ENCODE peak calls at places on chromosomes 1 and 21, in ten cellular contexts. One of them, this sample, is unnamed.

GRCh38 chr1:234755449-234755863 is 145.5 kb upstream of the IRF2BP2 start:
- DNase-seq in psoas muscle: peak; percentile 88
- DNase-seq in fibroblast of the aortic adventitia: peak; percentile 93
- DNase-seq in AG09309: peak; percentile 72
- DNase-seq in left ventricle myocardium inferior: peak; percentile 76
- DNase-seq in HL-60: peak; percentile 91
- DNase-seq in AG10803: peak; percentile 87
- DNase-seq in fibroblast of pulmonary artery: peak; percentile 93
- DNase-seq in fibroblast of lung: peak; percentile 93
- DNase-seq in right cardiac atrium: peak; percentile 81
- DNase-seq in this sample: peak; percentile 71

GRCh38 chr21:32800056-32800455 is 28.5 kb upstream of the PAXBP1 start:
- DNase-seq in HL-60: no peak
- DNase-seq in AG09309: no peak
- DNase-seq in left ventricle myocardium inferior: no peak
- DNase-seq in fibroblast of lung: no peak
- DNase-seq in AG10803: no peak
- DNase-seq in psoas muscle: no peak
- DNase-seq in fibroblast of pulmonary artery: no peak
- DNase-seq in fibroblast of the aortic adventitia: peak; percentile 16
- DNase-seq in right cardiac atrium: no peak
- DNase-seq in this sample: no peak

GRCh38 chr1:77179632-77180031 is 39.6 kb downstream of the PIGK start:
- DNase-seq in fibroblast of the aortic adventitia: no peak
- DNase-seq in left ventricle myocardium inferior: no peak
- DNase-seq in AG09309: no peak
- DNase-seq in HL-60: no peak
- DNase-seq in psoas muscle: no peak
- DNase-seq in AG10803: no peak
- DNase-seq in fibroblast of pulmonary artery: no peak
- DNase-seq in right cardiac atrium: no peak
- DNase-seq in fibroblast of lung: no peak
- DNase-seq in this sample: no peak

GRCh38 chr21:41615613-41616012 is 107.7 kb upstream of the TMPRSS2 start:
- DNase-seq in fibroblast of pulmonary artery: peak; percentile 97
- DNase-seq in fibroblast of the aortic adventitia: peak; percentile 100
- DNase-seq in fibroblast of lung: peak; percentile 99
- DNase-seq in right cardiac atrium: no peak
- DNase-seq in HL-60: no peak
- DNase-seq in AG10803: peak; percentile 100
- DNase-seq in AG09309: peak; percentile 100
- DNase-seq in psoas muscle: no peak
- DNase-seq in left ventricle myocardium inferior: no peak
- DNase-seq in this sample: peak; percentile 98

GRCh38 chr1:53188099-53188498 is 8.5 kb upstream of the CPT2 start:
- DNase-seq in fibroblast of the aortic adventitia: no peak
- DNase-seq in fibroblast of lung: no peak
- DNase-seq in right cardiac atrium: no peak
- DNase-seq in left ventricle myocardium inferior: no peak
- DNase-seq in AG10803: no peak
- DNase-seq in fibroblast of pulmonary artery: no peak
- DNase-seq in psoas muscle: no peak
- DNase-seq in HL-60: no peak
- DNase-seq in AG09309: no peak
- DNase-seq in this sample: no peak

GRCh38 chr1:169521226-169521625 is 35.5 kb upstream of the SLC19A2 start:
- DNase-seq in fibroblast of pulmonary artery: no peak
- DNase-seq in HL-60: no peak
- DNase-seq in fibroblast of the aortic adventitia: no peak
- DNase-seq in psoas muscle: no peak
- DNase-seq in AG09309: no peak
- DNase-seq in fibroblast of lung: no peak
- DNase-seq in AG10803: no peak
- DNase-seq in right cardiac atrium: no peak
- DNase-seq in left ventricle myocardium inferior: no peak
- DNase-seq in this sample: no peak

GRCh38 chr1:29224438-29224837 is 6.3 kb downstream of the MECR start:
- DNase-seq in right cardiac atrium: no peak
- DNase-seq in fibroblast of the aortic adventitia: no peak
- DNase-seq in left ventricle myocardium inferior: no peak
- DNase-seq in AG09309: no peak
- DNase-seq in AG10803: no peak
- DNase-seq in fibroblast of pulmonary artery: no peak
- DNase-seq in psoas muscle: no peak
- DNase-seq in HL-60: no peak
- DNase-seq in fibroblast of lung: no peak
- DNase-seq in this sample: no peak

GRCh38 chr21:45487161-45487806 is 55.0 kb downstream of the SLC19A1 start:
- DNase-seq in AG10803: no peak
- DNase-seq in right cardiac atrium: no peak
- DNase-seq in fibroblast of lung: no peak
- DNase-seq in psoas muscle: no peak
- DNase-seq in AG09309: no peak
- DNase-seq in HL-60: no peak
- DNase-seq in left ventricle myocardium inferior: no peak
- DNase-seq in fibroblast of the aortic adventitia: no peak
- DNase-seq in fibroblast of pulmonary artery: no peak
- DNase-seq in this sample: no peak

GRCh38 chr1:68327414-68327813 is 95.1 kb upstream of the WLS start:
- DNase-seq in right cardiac atrium: no peak
- DNase-seq in AG10803: no peak
- DNase-seq in AG09309: no peak
- DNase-seq in HL-60: no peak
- DNase-seq in fibroblast of the aortic adventitia: peak; percentile 29
- DNase-seq in fibroblast of lung: peak; percentile 47
- DNase-seq in fibroblast of pulmonary artery: peak; percentile 89
- DNase-seq in psoas muscle: no peak
- DNase-seq in left ventricle myocardium inferior: no peak
- DNase-seq in this sample: peak; percentile 75

GRCh38 chr1:202982715-202983435 is 15.8 kb upstream of the CYB5R1 start:
- DNase-seq in HL-60: peak; percentile 75
- DNase-seq in fibroblast of lung: no peak
- DNase-seq in AG09309: no peak
- DNase-seq in fibroblast of the aortic adventitia: no peak
- DNase-seq in right cardiac atrium: no peak
- DNase-seq in AG10803: no peak
- DNase-seq in left ventricle myocardium inferior: no peak
- DNase-seq in psoas muscle: no peak
- DNase-seq in fibroblast of pulmonary artery: no peak
- DNase-seq in this sample: no peak

GRCh38 chr1:153587314-153587713 is 21.7 kb upstream of the S100A2 start:
- DNase-seq in fibroblast of the aortic adventitia: no peak
- DNase-seq in HL-60: no peak
- DNase-seq in left ventricle myocardium inferior: no peak
- DNase-seq in right cardiac atrium: no peak
- DNase-seq in fibroblast of pulmonary artery: no peak
- DNase-seq in AG09309: no peak
- DNase-seq in fibroblast of lung: no peak
- DNase-seq in AG10803: no peak
- DNase-seq in psoas muscle: no peak
- DNase-seq in this sample: no peak
- H3K4me3 ChIP-seq in fibroblast of the aortic adventitia: no peak overlapping the region
- H3K4me3 ChIP-seq in HL-60: no peak overlapping the region
- H3K4me3 ChIP-seq in left ventricle myocardium inferior: no peak overlapping the region
- H3K4me3 ChIP-seq in right cardiac atrium: no peak overlapping the region
- H3K4me3 ChIP-seq in fibroblast of pulmonary artery: no peak overlapping the region
- H3K4me3 ChIP-seq in AG09309: no peak overlapping the region
- H3K4me3 ChIP-seq in fibroblast of lung: no peak overlapping the region
- H3K4me3 ChIP-seq in AG10803: no peak overlapping the region
- H3K4me3 ChIP-seq in psoas muscle: no peak overlapping the region
- H3K4me3 ChIP-seq in this sample: no peak overlapping the region

GRCh38 chr1:156076609-156077429 is 5.4 kb downstream of the MEX3A start:
- DNase-seq in fibroblast of pulmonary artery: no peak
- DNase-seq in right cardiac atrium: peak; percentile 75
- DNase-seq in psoas muscle: peak; percentile 68
- DNase-seq in left ventricle myocardium inferior: peak; percentile 43
- DNase-seq in AG09309: no peak
- DNase-seq in fibroblast of lung: peak; percentile 28
- DNase-seq in AG10803: no peak
- DNase-seq in fibroblast of the aortic adventitia: no peak
- DNase-seq in HL-60: no peak
- DNase-seq in this sample: no peak

GRCh38 chr1:156074661-156075060 is 7.6 kb downstream of the MEX3A start:
- DNase-seq in HL-60: no peak
- DNase-seq in right cardiac atrium: no peak
- DNase-seq in left ventricle myocardium inferior: no peak
- DNase-seq in fibroblast of the aortic adventitia: no peak
- DNase-seq in fibroblast of lung: no peak
- DNase-seq in psoas muscle: no peak
- DNase-seq in fibroblast of pulmonary artery: no peak
- DNase-seq in AG09309: no peak
- DNase-seq in AG10803: no peak
- DNase-seq in this sample: no peak

GRCh38 chr1:156073740-156074139 is 8.5 kb downstream of the MEX3A start:
- DNase-seq in fibroblast of the aortic adventitia: no peak
- DNase-seq in fibroblast of lung: no peak
- DNase-seq in fibroblast of pulmonary artery: no peak
- DNase-seq in AG10803: no peak
- DNase-seq in right cardiac atrium: no peak
- DNase-seq in left ventricle myocardium inferior: no peak
- DNase-seq in AG09309: no peak
- DNase-seq in psoas muscle: no peak
- DNase-seq in HL-60: no peak
- DNase-seq in this sample: no peak

GRCh38 chr1:156075775-156076204 is 6.5 kb downstream of the MEX3A start:
- DNase-seq in HL-60: no peak
- DNase-seq in AG09309: no peak
- DNase-seq in right cardiac atrium: no peak
- DNase-seq in AG10803: no peak
- DNase-seq in left ventricle myocardium inferior: no peak
- DNase-seq in psoas muscle: no peak
- DNase-seq in fibroblast of pulmonary artery: no peak
- DNase-seq in fibroblast of the aortic adventitia: no peak
- DNase-seq in fibroblast of lung: no peak
- DNase-seq in this sample: no peak

GRCh38 chr1:156075158-156075557 is 7.1 kb downstream of the MEX3A start:
- DNase-seq in AG10803: no peak
- DNase-seq in fibroblast of the aortic adventitia: no peak
- DNase-seq in left ventricle myocardium inferior: no peak
- DNase-seq in HL-60: no peak
- DNase-seq in fibroblast of lung: no peak
- DNase-seq in right cardiac atrium: no peak
- DNase-seq in fibroblast of pulmonary artery: no peak
- DNase-seq in AG09309: no peak
- DNase-seq in psoas muscle: no peak
- DNase-seq in this sample: no peak
- H3K4me3 ChIP-seq in AG10803: no peak overlapping the region
- H3K4me3 ChIP-seq in fibroblast of the aortic adventitia: no peak overlapping the region
- H3K4me3 ChIP-seq in left ventricle myocardium inferior: no peak overlapping the region
- H3K4me3 ChIP-seq in HL-60: no peak overlapping the region
- H3K4me3 ChIP-seq in fibroblast of lung: no peak overlapping the region
- H3K4me3 ChIP-seq in right cardiac atrium: no peak overlapping the region
- H3K4me3 ChIP-seq in fibroblast of pulmonary artery: no peak overlapping the region
- H3K4me3 ChIP-seq in AG09309: no peak overlapping the region
- H3K4me3 ChIP-seq in psoas muscle: no peak overlapping the region
- H3K4me3 ChIP-seq in this sample: no peak overlapping the region

DNA sequence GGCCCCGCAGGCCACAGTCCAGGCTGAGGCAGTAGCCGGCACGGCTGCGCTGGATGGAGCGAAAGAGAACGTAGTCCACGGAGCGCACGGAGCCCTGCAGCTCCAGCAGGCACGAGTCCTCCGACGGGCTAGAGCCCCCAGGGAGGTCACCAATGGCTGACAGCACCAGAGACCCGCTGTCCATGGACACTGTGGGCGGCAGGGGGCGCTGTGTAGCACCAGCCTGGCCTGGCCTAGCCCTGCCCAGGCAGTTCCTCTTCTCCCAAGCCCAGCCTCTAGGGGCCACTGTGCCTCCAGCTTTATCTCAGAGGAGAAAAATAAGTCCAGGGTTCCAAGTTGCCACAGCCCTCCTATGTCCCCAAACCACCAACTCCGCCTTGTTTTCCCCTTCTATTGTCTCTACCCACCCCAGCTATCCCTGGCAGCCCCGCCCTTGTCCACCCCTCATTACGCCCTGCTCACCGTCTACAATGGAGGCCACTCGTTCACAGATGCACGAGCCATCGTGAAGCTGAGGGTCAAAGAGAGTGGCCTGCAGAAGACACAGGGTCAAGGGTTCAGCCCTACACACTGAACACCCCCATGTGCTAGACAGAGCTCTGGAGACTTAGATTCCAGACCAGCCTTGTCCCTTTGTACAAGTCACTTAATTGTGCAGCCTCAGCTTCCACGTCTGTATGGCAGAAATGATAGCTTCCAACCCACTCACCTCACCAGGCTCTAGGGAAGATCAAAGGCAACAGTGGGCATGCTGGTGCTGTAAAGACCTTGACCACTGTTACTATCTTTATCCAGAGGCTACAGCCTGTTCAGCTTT is 4.4 kb downstream of the ENTREP3 start:
- DNase-seq in left ventricle myocardium inferior: peak; percentile 92
- DNase-seq in right cardiac atrium: peak; percentile 93
- DNase-seq in AG09309: no peak
- DNase-seq in fibroblast of pulmonary artery: peak; percentile 92
- DNase-seq in fibroblast of lung: peak; percentile 91
- DNase-seq in AG10803: peak; percentile 87
- DNase-seq in fibroblast of the aortic adventitia: peak; percentile 92
- DNase-seq in psoas muscle: peak; percentile 96
- DNase-seq in HL-60: peak; percentile 96
- DNase-seq in this sample: peak; percentile 51
- H3K4me3 ChIP-seq in left ventricle myocardium inferior: peak overlapping the region; percentile 55
- H3K4me3 ChIP-seq in right cardiac atrium: no peak overlapping the region
- H3K4me3 ChIP-seq in AG09309: no peak overlapping the region
- H3K4me3 ChIP-seq in fibroblast of pulmonary artery: no peak overlapping the region
- H3K4me3 ChIP-seq in fibroblast of lung: no peak overlapping the region
- H3K4me3 ChIP-seq in AG10803: no peak overlapping the region
- H3K4me3 ChIP-seq in fibroblast of the aortic adventitia: no peak overlapping the region
- H3K4me3 ChIP-seq in psoas muscle: peak overlapping the region; percentile 40
- H3K4me3 ChIP-seq in HL-60: peak overlapping the region; percentile 47
- H3K4me3 ChIP-seq in this sample: no peak overlapping the region

GRCh38 chr1:109622103-109622892 is 2.7 kb downstream of the AMPD2 start:
- DNase-seq in fibroblast of lung: no peak
- DNase-seq in fibroblast of the aortic adventitia: no peak
- DNase-seq in left ventricle myocardium inferior: no peak
- DNase-seq in HL-60: no peak
- DNase-seq in right cardiac atrium: no peak
- DNase-seq in psoas muscle: peak; percentile 37
- DNase-seq in AG10803: no peak
- DNase-seq in AG09309: no peak
- DNase-seq in fibroblast of pulmonary artery: no peak
- DNase-seq in this sample: no peak

GRCh38 chr1:109620396-109620817 is 770 bp downstream of the AMPD2 start:
- DNase-seq in AG09309: no peak
- DNase-seq in left ventricle myocardium inferior: no peak
- DNase-seq in HL-60: no peak
- DNase-seq in psoas muscle: peak; percentile 66
- DNase-seq in fibroblast of the aortic adventitia: peak; percentile 64
- DNase-seq in fibroblast of pulmonary artery: peak; percentile 65
- DNase-seq in fibroblast of lung: peak; percentile 55
- DNase-seq in AG10803: peak; percentile 68
- DNase-seq in right cardiac atrium: peak; percentile 60
- DNase-seq in this sample: no peak

GRCh38 chr1:109621402-109622101 is 1.9 kb downstream of the AMPD2 start:
- DNase-seq in fibroblast of pulmonary artery: no peak
- DNase-seq in right cardiac atrium: no peak
- DNase-seq in AG09309: no peak
- DNase-seq in left ventricle myocardium inferior: no peak
- DNase-seq in HL-60: no peak
- DNase-seq in fibroblast of lung: no peak
- DNase-seq in AG10803: peak; percentile 25
- DNase-seq in psoas muscle: peak; percentile 32
- DNase-seq in fibroblast of the aortic adventitia: no peak
- DNase-seq in this sample: no peak

GRCh38 chr1:109619655-109620395 is at the start of gene AMPD2:
- DNase-seq in fibroblast of the aortic adventitia: peak; percentile 86
- DNase-seq in AG10803: peak; percentile 90
- DNase-seq in fibroblast of pulmonary artery: peak; percentile 89
- DNase-seq in right cardiac atrium: peak; percentile 88
- DNase-seq in AG09309: peak; percentile 67
- DNase-seq in psoas muscle: peak; percentile 93
- DNase-seq in left ventricle myocardium inferior: peak; percentile 84
- DNase-seq in HL-60: peak; percentile 90
- DNase-seq in fibroblast of lung: peak; percentile 86
- DNase-seq in this sample: peak; percentile 80

GRCh38 chr1:109620890-109621289 is 1.3 kb downstream of the AMPD2 start:
- DNase-seq in psoas muscle: peak; percentile 94
- DNase-seq in fibroblast of the aortic adventitia: peak; percentile 91
- DNase-seq in fibroblast of pulmonary artery: peak; percentile 96
- DNase-seq in left ventricle myocardium inferior: peak; percentile 93
- DNase-seq in AG10803: peak; percentile 94
- DNase-seq in right cardiac atrium: peak; percentile 98
- DNase-seq in HL-60: peak; percentile 98
- DNase-seq in AG09309: peak; percentile 86
- DNase-seq in fibroblast of lung: peak; percentile 92
- DNase-seq in this sample: peak; percentile 90
- H3K4me3 ChIP-seq in psoas muscle: peak overlapping the region; percentile 78
- H3K4me3 ChIP-seq in fibroblast of the aortic adventitia: peak overlapping the region; percentile 96
- H3K4me3 ChIP-seq in fibroblast of pulmonary artery: peak overlapping the region; percentile 99
- H3K4me3 ChIP-seq in left ventricle myocardium inferior: peak overlapping the region; percentile 85
- H3K4me3 ChIP-seq in AG10803: peak overlapping the region; percentile 99
- H3K4me3 ChIP-seq in right cardiac atrium: peak overlapping the region; percentile 76
- H3K4me3 ChIP-seq in HL-60: peak overlapping the region; percentile 94
- H3K4me3 ChIP-seq in AG09309: peak overlapping the region; percentile 89
- H3K4me3 ChIP-seq in fibroblast of lung: peak overlapping the region; percentile 65
- H3K4me3 ChIP-seq in this sample: peak overlapping the region; percentile 99